ENCODE peak calls at places on chromosome 18, in ten cellular contexts. X is activated naive CD4-positive, alpha-beta T cell; S is activated T-cell treated with anti-CD3 and anti-CD28 coated beads for 1 hour; T is stomach; W is GM20000; I is Daoy; O is GF-D8; Q is GM06990; G is left cardiac atrium; U is C1 segment of cervical spinal cord. R is an unnamed sample.

GRCh38 chr18:12336887-12337286 is 28.8 kb downstream of the TUBB6 start:
- DNase-seq in X (no peak), W (no peak), T (no peak), O (no peak), Q (no peak), S (no peak), G (no peak), I (peak), U (no peak), R (peak)

GRCh38 chr18:56727399-56727798 is 76.2 kb downstream of the WDR7 start:
- DNase-seq in W (no peak), G (no peak), U (no peak), S (no peak), T (no peak), X (no peak), O (no peak), Q (no peak), I (no peak), R (no peak)

GRCh38 chr18:38940475-38940862 is 1374.9 kb upstream of the CELF4 start:
- DNase-seq in W (no peak), Q (no peak), G (no peak), U (no peak), I (no peak), S (no peak), O (no peak), X (no peak), T (no peak), R (no peak)

GRCh38 chr18:57889841-57890240 is 86.7 kb upstream of the ATP8B1 start:
- DNase-seq in W (no peak), G (no peak), I (no peak), T (no peak), X (no peak), O (no peak), Q (no peak), S (no peak), U (no peak), R (no peak)

GRCh38 chr18:7812431-7813063 is 245.4 kb downstream of the PTPRM start:
- DNase-seq in U (no peak), Q (no peak), G (no peak), O (no peak), I (peak), W (no peak), S (no peak), X (no peak), T (no peak), R (peak)

GRCh38 chr18:48441405-48441881 is 32.3 kb upstream of the ZBTB7C start:
- DNase-seq in G (peak), W (no peak), I (peak), S (no peak), T (no peak), U (no peak), Q (no peak), O (no peak), X (no peak), R (no peak)

GRCh38 chr18:69186162-69186561 is 214.5 kb upstream of the DOK6 start:
- DNase-seq in S (no peak), X (no peak), O (no peak), T (no peak), W (no peak), I (no peak), Q (no peak), U (no peak), G (no peak), R (no peak)

GRCh38 chr18:27461957-27462356 is 276.8 kb upstream of the CHST9 start:
- DNase-seq in Q (no peak), I (no peak), X (no peak), T (no peak), W (no peak), G (no peak), U (no peak), S (no peak), O (no peak), R (no peak)

GRCh38 chr18:80009661-80010550 is 21.5 kb upstream of the TXNL4A start:
- DNase-seq in U (no peak), S (no peak), X (no peak), G (peak), W (no peak), Q (no peak), T (peak), O (no peak), I (peak), R (peak)

GRCh38 chr18:55256568-55257289 is 297.5 kb upstream of the CCDC68 start:
- DNase-seq in T (no peak), S (no peak), I (no peak), O (no peak), Q (no peak), W (no peak), G (no peak), U (no peak), X (no peak), R (no peak)

GRCh38 chr18:470661-471501 is 29.6 kb downstream of the COLEC12 start:
- DNase-seq in W (no peak), Q (no peak), X (no peak), S (no peak), G (no peak), T (no peak), U (no peak), I (no peak), O (peak), R (peak)

GRCh38 chr18:41771971-41772370 is 183.1 kb upstream of the PIK3C3 start:
- DNase-seq in W (no peak), I (no peak), G (no peak), O (no peak), U (no peak), T (no peak), Q (no peak), X (no peak), S (no peak), R (no peak)

GRCh38 chr18:76801567-76802505 is 20.5 kb upstream of the ZNF236 start:
- DNase-seq in S (peak), W (peak), U (no peak), Q (peak), T (peak), X (peak), G (peak), O (no peak), I (peak), R (no peak)

GRCh38 chr18:31736630-31737029 is 24.1 kb downstream of the SLC25A52 start:
- DNase-seq in G (no peak), W (peak), X (no peak), O (no peak), I (no peak), S (no peak), U (no peak), Q (no peak), T (no peak), R (no peak)

GRCh38 chr18:70373062-70373519 is 84.2 kb downstream of the SOCS6 start:
- DNase-seq in S (no peak), I (peak), U (no peak), T (no peak), X (no peak), Q (no peak), O (no peak), W (no peak), G (no peak), R (peak)

GRCh38 chr18:31042391-31043181 is at the start of gene DSC3:
- DNase-seq in W (peak), G (peak), Q (peak), O (no peak), T (no peak), I (no peak), X (no peak), S (no peak), U (no peak), R (no peak)

GRCh38 chr18:78742346-78742745 is 237.3 kb upstream of the SALL3 start:
- DNase-seq in I (no peak), O (no peak), U (no peak), X (no peak), T (peak), G (no peak), Q (no peak), S (no peak), W (no peak), R (no peak)

GRCh38 chr18:12745095-12745820 is 42.4 kb downstream of the PSMG2 start:
- DNase-seq in I (no peak), X (no peak), S (no peak), U (no peak), O (no peak), T (no peak), G (no peak), W (no peak), Q (no peak), R (no peak)

GRCh38 chr18:25274900-25275299 is 77.1 kb downstream of the ZNF521 start:
- DNase-seq in T (no peak), O (no peak), G (no peak), Q (no peak), W (no peak), S (no peak), X (no peak), I (no peak), U (no peak), R (no peak)

GRCh38 chr18:40006553-40007073 is 1948.4 kb upstream of the PIK3C3 start:
- DNase-seq in G (no peak), X (no peak), O (no peak), S (no peak), Q (no peak), U (no peak), I (no peak), T (no peak), W (no peak), R (no peak)

GRCh38 chr18:22385718-22386117 is 32.0 kb downstream of the CTAGE1 start:
- DNase-seq in G (no peak), T (no peak), S (no peak), U (no peak), I (peak), Q (no peak), O (no peak), X (no peak), W (no peak), R (peak)

GRCh38 chr18:42038936-42039335 is 83.9 kb downstream of the PIK3C3 start:
- DNase-seq in Q (no peak), O (no peak), T (no peak), S (no peak), W (no peak), I (no peak), U (no peak), G (no peak), X (no peak), R (peak)

GRCh38 chr18:46055841-46056240 is 16.2 kb downstream of the PSTPIP2 start:
- DNase-seq in U (no peak), Q (peak), I (no peak), S (no peak), X (no peak), W (no peak), O (no peak), G (no peak), T (no peak), R (no peak)

GRCh38 chr18:31931163-31931885 is 11.6 kb downstream of the TRAPPC8 start:
- DNase-seq in X (no peak), Q (no peak), I (peak), W (no peak), T (no peak), U (no peak), S (no peak), O (no peak), G (no peak), R (no peak)

GRCh38 chr18:23337599-23338444 is 115.3 kb upstream of the RIOK3 start:
- DNase-seq in Q (no peak), X (no peak), G (no peak), U (no peak), O (no peak), T (no peak), W (no peak), S (no peak), I (peak), R (no peak)

GRCh38 chr18:21760321-21760720 is 19.7 kb downstream of the MIB1 start:
- DNase-seq in T (no peak), X (no peak), U (no peak), Q (no peak), W (no peak), O (no peak), G (no peak), I (no peak), S (no peak), R (no peak)

GRCh38 chr18:74951165-74951760 is 257.7 kb downstream of the PTGR3 start:
- DNase-seq in W (peak), X (no peak), Q (no peak), G (peak), U (no peak), T (peak), I (peak), O (no peak), S (no peak), R (no peak)

GRCh38 chr18:24923138-24923537 is 428.8 kb downstream of the ZNF521 start:
- DNase-seq in T (no peak), G (no peak), W (peak), S (no peak), O (no peak), X (no peak), I (no peak), Q (peak), U (no peak), R (no peak)

GRCh38 chr18:59823611-59824195 is 76.1 kb upstream of the PMAIP1 start:
- DNase-seq in T (peak), O (peak), G (peak), X (no peak), W (peak), S (no peak), U (no peak), I (peak), Q (no peak), R (peak)

GRCh38 chr18:9658111-9658641 is 43.8 kb upstream of the PPP4R1 start:
- DNase-seq in I (no peak), T (no peak), S (no peak), W (no peak), Q (no peak), X (no peak), G (no peak), U (no peak), O (no peak), R (no peak)

R was measured in GM04504.